ENCODE peak calls at places on chromosomes 16 and 17, in nine cellular contexts. One of them, this sample, is unnamed.

GRCh38 chr17:67128700-67129099 is 84.3 kb downstream of the CACNG1 start:
- DNase-seq in foreskin fibroblast: no peak
- DNase-seq in upper lobe of right lung: no peak
- DNase-seq in kidney: no peak
- DNase-seq in H1: no peak
- DNase-seq in mammary epithelial cell: no peak
- DNase-seq in mucosa of descending colon: no peak
- DNase-seq in fibroblast of mammary gland: no peak
- DNase-seq in H7: no peak
- DNase-seq in this sample: no peak

GRCh38 chr16:59684911-59685310 is 950.8 kb upstream of the GOT2 start:
- DNase-seq in foreskin fibroblast: peak
- DNase-seq in upper lobe of right lung: no peak
- DNase-seq in kidney: no peak
- DNase-seq in H1: no peak
- DNase-seq in mammary epithelial cell: peak
- DNase-seq in mucosa of descending colon: no peak
- DNase-seq in fibroblast of mammary gland: peak
- DNase-seq in H7: no peak
- DNase-seq in this sample: no peak

GRCh38 chr16:15682105-15682570 is 32.1 kb downstream of the NDE1 start:
- DNase-seq in foreskin fibroblast: peak
- DNase-seq in upper lobe of right lung: no peak
- DNase-seq in kidney: no peak
- DNase-seq in H1: no peak
- DNase-seq in mammary epithelial cell: peak
- DNase-seq in mucosa of descending colon: peak
- DNase-seq in fibroblast of mammary gland: peak
- DNase-seq in H7: peak
- DNase-seq in this sample: no peak

GRCh38 chr16:3122926-3123570 is 10.7 kb downstream of the ZNF205 start:
- DNase-seq in foreskin fibroblast: peak
- DNase-seq in upper lobe of right lung: no peak
- DNase-seq in kidney: no peak
- DNase-seq in H1: no peak
- DNase-seq in mammary epithelial cell: no peak
- DNase-seq in mucosa of descending colon: no peak
- DNase-seq in fibroblast of mammary gland: peak
- DNase-seq in H7: no peak
- DNase-seq in this sample: no peak

GRCh38 chr17:55722016-55722706 is 503 bp downstream of the TMEM100 start:
- DNase-seq in foreskin fibroblast: peak
- DNase-seq in upper lobe of right lung: no peak
- DNase-seq in kidney: no peak
- DNase-seq in H1: no peak
- DNase-seq in mammary epithelial cell: no peak
- DNase-seq in mucosa of descending colon: no peak
- DNase-seq in fibroblast of mammary gland: peak
- DNase-seq in H7: no peak
- DNase-seq in this sample: no peak

GRCh38 chr16:78485188-78485898 is 385.9 kb downstream of the WWOX start:
- DNase-seq in foreskin fibroblast: no peak
- DNase-seq in upper lobe of right lung: no peak
- DNase-seq in kidney: no peak
- DNase-seq in H1: no peak
- DNase-seq in mammary epithelial cell: no peak
- DNase-seq in mucosa of descending colon: no peak
- DNase-seq in fibroblast of mammary gland: no peak
- DNase-seq in H7: no peak
- DNase-seq in this sample: no peak

GRCh38 chr17:83098241-83099085 is 19.1 kb downstream of the METRNL start:
- DNase-seq in foreskin fibroblast: peak
- DNase-seq in upper lobe of right lung: no peak
- DNase-seq in kidney: peak
- DNase-seq in H1: no peak
- DNase-seq in mammary epithelial cell: no peak
- DNase-seq in mucosa of descending colon: peak
- DNase-seq in fibroblast of mammary gland: no peak
- DNase-seq in H7: peak
- DNase-seq in this sample: no peak

GRCh38 chr16:61611847-61612491 is 424.3 kb downstream of the CDH8 start:
- DNase-seq in foreskin fibroblast: no peak
- DNase-seq in upper lobe of right lung: no peak
- DNase-seq in kidney: no peak
- DNase-seq in H1: no peak
- DNase-seq in mammary epithelial cell: no peak
- DNase-seq in mucosa of descending colon: no peak
- DNase-seq in fibroblast of mammary gland: no peak
- DNase-seq in H7: no peak
- DNase-seq in this sample: no peak

GRCh38 chr17:13568746-13569739 is 32.7 kb downstream of the HS3ST3A1 start:
- DNase-seq in foreskin fibroblast: no peak
- DNase-seq in upper lobe of right lung: no peak
- DNase-seq in kidney: no peak
- DNase-seq in H1: no peak
- DNase-seq in mammary epithelial cell: no peak
- DNase-seq in mucosa of descending colon: no peak
- DNase-seq in fibroblast of mammary gland: no peak
- DNase-seq in H7: no peak
- DNase-seq in this sample: no peak

GRCh38 chr16:929227-929669 is 41.5 kb downstream of the LMF1 start:
- DNase-seq in foreskin fibroblast: no peak
- DNase-seq in upper lobe of right lung: no peak
- DNase-seq in kidney: peak
- DNase-seq in H1: no peak
- DNase-seq in mammary epithelial cell: no peak
- DNase-seq in mucosa of descending colon: no peak
- DNase-seq in fibroblast of mammary gland: no peak
- DNase-seq in H7: peak
- DNase-seq in this sample: no peak

GRCh38 chr17:37856245-37856644 is 68.0 kb upstream of the TBC1D3K start:
- DNase-seq in foreskin fibroblast: no peak
- DNase-seq in upper lobe of right lung: no peak
- DNase-seq in kidney: no peak
- DNase-seq in H1: no peak
- DNase-seq in mammary epithelial cell: no peak
- DNase-seq in mucosa of descending colon: no peak
- DNase-seq in fibroblast of mammary gland: no peak
- DNase-seq in H7: no peak
- DNase-seq in this sample: no peak

GRCh38 chr17:41101586-41102259 is at the start of gene KRTAP4-16:
- DNase-seq in foreskin fibroblast: no peak
- DNase-seq in upper lobe of right lung: no peak
- DNase-seq in kidney: no peak
- DNase-seq in H1: no peak
- DNase-seq in mammary epithelial cell: no peak
- DNase-seq in mucosa of descending colon: no peak
- DNase-seq in fibroblast of mammary gland: no peak
- DNase-seq in H7: peak
- DNase-seq in this sample: no peak

GRCh38 chr16:82735696-82736095 is 108.9 kb downstream of the CDH13 start:
- DNase-seq in foreskin fibroblast: no peak
- DNase-seq in upper lobe of right lung: no peak
- DNase-seq in kidney: no peak
- DNase-seq in H1: no peak
- DNase-seq in mammary epithelial cell: no peak
- DNase-seq in mucosa of descending colon: no peak
- DNase-seq in fibroblast of mammary gland: no peak
- DNase-seq in H7: no peak
- DNase-seq in this sample: no peak

GRCh38 chr17:58156839-58157803 is 8.9 kb downstream of the OR4D1 start:
- DNase-seq in foreskin fibroblast: peak
- DNase-seq in upper lobe of right lung: peak
- DNase-seq in kidney: peak
- DNase-seq in H1: no peak
- DNase-seq in mammary epithelial cell: peak
- DNase-seq in mucosa of descending colon: peak
- DNase-seq in fibroblast of mammary gland: no peak
- DNase-seq in H7: peak
- DNase-seq in this sample: no peak

GRCh38 chr16:27492588-27492979 is 57.1 kb downstream of the GTF3C1 start:
- DNase-seq in foreskin fibroblast: no peak
- DNase-seq in upper lobe of right lung: no peak
- DNase-seq in kidney: peak
- DNase-seq in H1: no peak
- DNase-seq in mammary epithelial cell: no peak
- DNase-seq in mucosa of descending colon: no peak
- DNase-seq in fibroblast of mammary gland: no peak
- DNase-seq in H7: no peak
- DNase-seq in this sample: no peak

GRCh38 chr17:77484096-77484495 is 343.3 kb downstream of the SEC14L1 start:
- DNase-seq in foreskin fibroblast: no peak
- DNase-seq in upper lobe of right lung: no peak
- DNase-seq in kidney: no peak
- DNase-seq in H1: no peak
- DNase-seq in mammary epithelial cell: no peak
- DNase-seq in mucosa of descending colon: no peak
- DNase-seq in fibroblast of mammary gland: no peak
- DNase-seq in H7: no peak
- DNase-seq in this sample: no peak

GRCh38 chr16:21199607-21200218 is 11.7 kb downstream of the ZP2 start:
- DNase-seq in foreskin fibroblast: no peak
- DNase-seq in upper lobe of right lung: no peak
- DNase-seq in kidney: no peak
- DNase-seq in H1: no peak
- DNase-seq in mammary epithelial cell: no peak
- DNase-seq in mucosa of descending colon: no peak
- DNase-seq in fibroblast of mammary gland: no peak
- DNase-seq in H7: no peak
- DNase-seq in this sample: no peak

GRCh38 chr17:14211778-14212177 is 24.9 kb downstream of the CDRT15 start:
- DNase-seq in foreskin fibroblast: peak
- DNase-seq in upper lobe of right lung: peak
- DNase-seq in kidney: peak
- DNase-seq in H1: no peak
- DNase-seq in mammary epithelial cell: no peak
- DNase-seq in mucosa of descending colon: no peak
- DNase-seq in fibroblast of mammary gland: no peak
- DNase-seq in H7: peak
- DNase-seq in this sample: no peak

GRCh38 chr16:78957328-78958100 is 643.0 kb downstream of the MAF start:
- DNase-seq in foreskin fibroblast: no peak
- DNase-seq in upper lobe of right lung: no peak
- DNase-seq in kidney: no peak
- DNase-seq in H1: no peak
- DNase-seq in mammary epithelial cell: no peak
- DNase-seq in mucosa of descending colon: no peak
- DNase-seq in fibroblast of mammary gland: no peak
- DNase-seq in H7: no peak
- DNase-seq in this sample: no peak

DNA sequence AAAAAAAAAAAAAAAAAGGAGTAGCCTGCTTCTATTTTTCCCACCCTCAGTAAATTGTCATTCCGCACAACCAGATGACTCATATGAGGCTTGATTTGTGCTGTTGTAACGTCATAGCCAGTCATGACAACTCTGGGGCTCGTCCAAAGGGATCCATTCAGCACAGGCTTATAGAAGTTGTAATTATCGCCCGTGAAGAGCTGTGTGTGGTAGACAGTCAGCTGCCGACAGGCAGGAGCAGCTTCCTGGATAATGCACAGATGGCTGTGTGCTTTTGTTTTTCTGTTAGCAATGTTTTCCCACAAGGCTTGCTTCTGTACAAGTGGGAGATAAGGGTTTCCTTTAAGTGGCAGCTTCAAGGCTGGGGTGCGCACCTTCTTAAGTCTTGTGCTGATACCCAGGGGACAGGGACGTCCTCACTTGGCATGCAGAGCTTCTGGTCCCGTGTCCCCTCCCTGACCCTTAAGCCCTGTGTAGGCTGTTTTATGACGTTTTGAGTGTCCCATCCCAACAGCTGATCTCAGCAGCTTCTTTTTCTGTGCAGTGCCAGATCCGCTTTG is 26.0 kb downstream of the SNX29 start:
- DNase-seq in foreskin fibroblast: no peak
- DNase-seq in upper lobe of right lung: no peak
- DNase-seq in kidney: no peak
- DNase-seq in H1: no peak
- DNase-seq in mammary epithelial cell: no peak
- DNase-seq in mucosa of descending colon: no peak
- DNase-seq in fibroblast of mammary gland: peak
- DNase-seq in H7: no peak
- DNase-seq in this sample: no peak
- H3K4me3 ChIP-seq in foreskin fibroblast: no peak
- H3K4me3 ChIP-seq in upper lobe of right lung: no peak
- H3K4me3 ChIP-seq in kidney: no peak
- H3K4me3 ChIP-seq in H1: no peak
- H3K4me3 ChIP-seq in mammary epithelial cell: no peak
- H3K4me3 ChIP-seq in mucosa of descending colon: no peak
- H3K4me3 ChIP-seq in fibroblast of mammary gland: no peak
- H3K4me3 ChIP-seq in H7: no peak
- H3K4me3 ChIP-seq in this sample: no peak

DNA sequence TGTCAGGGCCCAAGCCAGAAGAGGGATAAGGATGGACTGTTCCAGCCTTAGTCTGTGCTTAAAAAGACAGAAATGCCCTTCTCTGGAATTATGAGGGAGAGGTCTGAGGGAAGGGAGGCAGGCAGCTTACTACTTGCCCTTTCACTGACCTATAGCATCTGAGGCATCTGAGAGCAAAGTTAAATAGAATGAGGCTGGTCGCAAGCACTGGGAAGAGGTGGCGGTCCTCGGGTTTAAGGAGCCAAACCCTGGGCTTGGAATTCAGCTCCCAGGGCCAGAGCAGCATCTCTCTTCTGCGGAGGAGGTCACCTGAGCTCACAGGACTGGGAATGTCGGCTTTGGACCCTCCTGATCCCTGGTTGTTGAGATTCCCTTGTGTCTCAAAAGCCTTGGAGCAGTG is 3.1 kb upstream of the LIMD2 start:
- DNase-seq in foreskin fibroblast: no peak
- DNase-seq in upper lobe of right lung: no peak
- DNase-seq in kidney: no peak
- DNase-seq in H1: no peak
- DNase-seq in mammary epithelial cell: no peak
- DNase-seq in mucosa of descending colon: no peak
- DNase-seq in fibroblast of mammary gland: no peak
- DNase-seq in H7: no peak
- DNase-seq in this sample: no peak
- H3K4me3 ChIP-seq in foreskin fibroblast: no peak
- H3K4me3 ChIP-seq in upper lobe of right lung: no peak
- H3K4me3 ChIP-seq in kidney: no peak
- H3K4me3 ChIP-seq in H1: no peak
- H3K4me3 ChIP-seq in mammary epithelial cell: no peak
- H3K4me3 ChIP-seq in mucosa of descending colon: no peak
- H3K4me3 ChIP-seq in fibroblast of mammary gland: no peak
- H3K4me3 ChIP-seq in H7: no peak
- H3K4me3 ChIP-seq in this sample: no peak

GRCh38 chr17:49708515-49709161 is 874 bp upstream of the SLC35B1 start:
- DNase-seq in foreskin fibroblast: peak
- DNase-seq in upper lobe of right lung: no peak
- DNase-seq in kidney: no peak
- DNase-seq in H1: no peak
- DNase-seq in mammary epithelial cell: no peak
- DNase-seq in mucosa of descending colon: peak
- DNase-seq in fibroblast of mammary gland: peak
- DNase-seq in H7: peak
- DNase-seq in this sample: no peak
- H3K4me3 ChIP-seq in foreskin fibroblast: peak
- H3K4me3 ChIP-seq in upper lobe of right lung: peak
- H3K4me3 ChIP-seq in kidney: peak
- H3K4me3 ChIP-seq in H1: no peak
- H3K4me3 ChIP-seq in mammary epithelial cell: peak
- H3K4me3 ChIP-seq in mucosa of descending colon: peak
- H3K4me3 ChIP-seq in fibroblast of mammary gland: peak
- H3K4me3 ChIP-seq in H7: no peak
- H3K4me3 ChIP-seq in this sample: peak

GRCh38 chr17:81456091-81456490 is 56.5 kb downstream of the ACTG1 start:
- DNase-seq in foreskin fibroblast: no peak
- DNase-seq in upper lobe of right lung: no peak
- DNase-seq in kidney: no peak
- DNase-seq in H1: no peak
- DNase-seq in mammary epithelial cell: no peak
- DNase-seq in mucosa of descending colon: no peak
- DNase-seq in fibroblast of mammary gland: no peak
- DNase-seq in H7: no peak
- DNase-seq in this sample: no peak
- H3K4me3 ChIP-seq in foreskin fibroblast: no peak
- H3K4me3 ChIP-seq in upper lobe of right lung: no peak
- H3K4me3 ChIP-seq in kidney: no peak
- H3K4me3 ChIP-seq in H1: no peak
- H3K4me3 ChIP-seq in mammary epithelial cell: no peak
- H3K4me3 ChIP-seq in mucosa of descending colon: no peak
- H3K4me3 ChIP-seq in fibroblast of mammary gland: no peak
- H3K4me3 ChIP-seq in H7: no peak
- H3K4me3 ChIP-seq in this sample: no peak